ENCODE peak calls at places on chromosome 16, in seven cellular contexts. N is osteoblast; G is Daoy; I is stimulated activated CD4-positive, alpha-beta T cell treated with anti-CD3 and anti-CD28 coated beads, Interleukin-4, amount 100 ng/mL, for 1 hour; Q is hypothalamus; Y is T-helper 2 cell; T is HEK293T. J is an unnamed sample.
A peak's percentile ranks its signal among the peaks of the same experiment; 100 is the strongest.

GRCh38 chr16:65116818-65117430 is 4.9 kb downstream of the CDH11 start:
- DNase-seq in T (no peak), N (no peak), G (no peak), I (no peak), Q (no peak), Y (no peak), J (no peak)

GRCh38 chr16:1082266-1082951 is 9.9 kb downstream of the SSTR5 start:
- DNase-seq in I (no peak), G (peak; percentile 78), Y (no peak), Q (no peak), N (peak; percentile 97), T (no peak), J (no peak)

GRCh38 chr16:31880322-31880979 is 6.8 kb downstream of the ZNF267 start:
- DNase-seq in N (peak; percentile 67), Y (no peak), G (peak; percentile 69), I (peak; percentile 36), Q (no peak), T (no peak), J (no peak)

GRCh38 chr16:57720142-57720575 is 15.4 kb upstream of the KATNB1 start:
- DNase-seq in G (peak; percentile 50), Y (no peak), Q (no peak), T (peak; percentile 51), N (peak; percentile 89), I (peak; percentile 43), J (no peak)

GRCh38 chr16:11781773-11782172 is 15.3 kb downstream of the ZC3H7A start:
- DNase-seq in I (no peak), T (no peak), N (no peak), G (no peak), Y (no peak), Q (no peak), J (no peak)

GRCh38 chr16:69328854-69329316 is 1.5 kb downstream of the PDF start:
- DNase-seq in G (peak; percentile 54), Y (no peak), N (peak; percentile 81), Q (no peak), T (no peak), I (no peak), J (no peak)

GRCh38 chr16:9901-10665 is 43.3 kb downstream of the POLR3K start:
- DNase-seq in I (peak; percentile 15), N (no peak), Y (no peak), Q (no peak), T (no peak), G (no peak), J (no peak)

GRCh38 chr16:89078172-89078571 is 15.5 kb upstream of the ACSF3 start:
- DNase-seq in Q (no peak), G (no peak), N (no peak), Y (no peak), I (no peak), T (no peak), J (no peak)

GRCh38 chr16:4314532-4315184 is 1.2 kb upstream of the GLIS2 start:
- DNase-seq in Y (no peak), Q (no peak), N (peak; percentile 93), I (no peak), T (no peak), G (peak; percentile 61), J (no peak)

GRCh38 chr16:68388124-68388523 is 60.2 kb downstream of the SMPD3 start:
- DNase-seq in N (no peak), T (no peak), Q (no peak), Y (no peak), G (no peak), I (no peak), J (no peak)

GRCh38 chr16:85602831-85603755 is 10.0 kb upstream of the GSE1 start:
- DNase-seq in Q (no peak), Y (no peak), I (no peak), G (no peak), N (no peak), T (no peak), J (peak; percentile 2)

GRCh38 chr16:83952587-83952939 is 477 bp upstream of the OSGIN1 start:
- DNase-seq in I (no peak), N (no peak), Y (no peak), T (no peak), G (no peak), Q (no peak), J (no peak)

GRCh38 chr16:70768205-70768580 is 32.8 kb downstream of the VAC14 start:
- DNase-seq in G (no peak), Q (no peak), I (no peak), T (no peak), N (no peak), Y (no peak), J (no peak)

GRCh38 chr16:81366316-81366932 is 51.7 kb downstream of the GAN start:
- DNase-seq in N (peak; percentile 67), Q (no peak), G (peak; percentile 19), T (peak; percentile 52), I (no peak), Y (no peak), J (peak; percentile 43)

GRCh38 chr16:53159781-53160436 is 105.1 kb downstream of the CHD9 start:
- DNase-seq in G (peak; percentile 23), Y (no peak), T (peak; percentile 40), I (no peak), Q (no peak), N (peak; percentile 44), J (peak; percentile 3)

GRCh38 chr16:86566601-86566965 is at the start of gene FOXC2:
- DNase-seq in Y (peak; percentile 26), I (peak; percentile 68), G (peak; percentile 95), Q (no peak), N (peak; percentile 100), T (peak; percentile 85), J (no peak)

GRCh38 chr16:3017806-3018506 is at the start of gene CLDN6:
- DNase-seq in T (peak; percentile 73), Q (no peak), G (no peak), I (peak; percentile 39), Y (no peak), N (no peak), J (no peak)

GRCh38 chr16:14202697-14203096 is 131.6 kb downstream of the MRTFB start:
- DNase-seq in Q (no peak), T (no peak), I (no peak), Y (no peak), G (no peak), N (no peak), J (peak; percentile 89)

GRCh38 chr16:4244254-4244812 is 2.5 kb upstream of the SRL start:
- DNase-seq in I (no peak), N (no peak), T (no peak), Q (no peak), Y (no peak), G (peak; percentile 49), J (peak; percentile 18)

GRCh38 chr16:70749681-70750601 is 51.0 kb downstream of the VAC14 start:
- DNase-seq in N (no peak), Q (peak; percentile 40), G (no peak), T (no peak), Y (no peak), I (no peak), J (no peak)

GRCh38 chr16:50371936-50372595 is 3.3 kb upstream of the BRD7 start:
- DNase-seq in N (no peak), I (no peak), Y (no peak), T (no peak), Q (no peak), G (no peak), J (no peak)

GRCh38 chr16:82603784-82604411 is 22.9 kb upstream of the CDH13 start:
- DNase-seq in I (no peak), Y (no peak), G (peak; percentile 51), N (peak; percentile 85), Q (no peak), T (peak; percentile 22), J (no peak)

GRCh38 chr16:31214705-31215286 is 877 bp downstream of the TRIM72 start:
- DNase-seq in G (no peak), N (peak; percentile 82), I (no peak), Y (no peak), Q (no peak), T (no peak), J (no peak)

GRCh38 chr16:1193143-1193824 is 31.8 kb downstream of the TPSG1 start:
- DNase-seq in N (no peak), Y (no peak), I (no peak), T (no peak), G (peak; percentile 28), Q (no peak), J (no peak)

J was measured in NCI-H748 treated with DMSO at 0.1 percent for 48 hours.